ENCODE peak calls at places on chromosomes 12 and 14, in nine cellular contexts. R is MM.1S, F is GM23248, P is hepatocyte, H is SK-N-SH, K is HCT116, I is PC-3, Q is neural progenitor cell, A is GM23338. G is an unnamed sample.

GRCh38 chr14:98138666-98139065 is 1133.3 kb downstream of the BCL11B start:
- DNase-seq in R (peak; percentile 32), F (peak; percentile 47), P (peak; percentile 55), H (peak; percentile 17), K (peak; percentile 1), I (peak; percentile 30), Q (peak; percentile 87), A (peak; percentile 88), G (peak; percentile 25)

GRCh38 chr12:52637299-52637698 is 14.7 kb downstream of the KRT2 start:
- DNase-seq in R (no peak), F (no peak), P (no peak), H (no peak), K (no peak), I (no peak), Q (no peak), A (no peak), G (no peak)

GRCh38 chr14:64158608-64159007 is 135.6 kb downstream of the ESR2 start:
- DNase-seq in R (no peak), F (no peak), P (no peak), H (no peak), K (no peak), I (no peak), Q (no peak), A (no peak), G (no peak)

GRCh38 chr14:61203059-61203753 is 77.9 kb downstream of the TMEM30B start:
- DNase-seq in R (no peak), F (no peak), P (no peak), H (no peak), K (no peak), I (no peak), Q (no peak), A (peak; percentile 65), G (no peak)

GRCh38 chr12:54683388-54683787 is 35.2 kb upstream of the DCD start:
- DNase-seq in R (no peak), F (no peak), P (no peak), H (no peak), K (no peak), I (no peak), Q (no peak), A (peak; percentile 43), G (no peak)

GRCh38 chr12:122852336-122853275 is 17.3 kb downstream of the HIP1R start:
- DNase-seq in R (no peak), F (peak; percentile 63), P (no peak), H (peak; percentile 90), K (no peak), I (no peak), Q (no peak), A (no peak), G (no peak)

GRCh38 chr14:72701610-72702009 is 192.3 kb downstream of the DPF3 start:
- DNase-seq in R (no peak), F (peak; percentile 76), P (no peak), H (peak; percentile 59), K (no peak), I (no peak), Q (peak; percentile 52), A (no peak), G (no peak)

GRCh38 chr14:100889641-100890040 is 13.9 kb downstream of the RTL1 start:
- DNase-seq in R (no peak), F (no peak), P (no peak), H (no peak), K (no peak), I (no peak), Q (no peak), A (no peak), G (no peak)

GRCh38 chr14:36493761-36494160 is 26.3 kb downstream of the NKX2-1 start:
- DNase-seq in R (no peak), F (no peak), P (no peak), H (no peak), K (no peak), I (no peak), Q (peak; percentile 46), A (no peak), G (no peak)

GRCh38 chr14:58315606-58316005 is 17.3 kb downstream of the ARID4A start:
- DNase-seq in R (no peak), F (peak; percentile 43), P (no peak), H (no peak), K (no peak), I (peak; percentile 37), Q (no peak), A (no peak), G (no peak)

GRCh38 chr14:30532264-30532663 is 26.7 kb upstream of the G2E3 start:
- DNase-seq in R (no peak), F (no peak), P (no peak), H (no peak), K (no peak), I (no peak), Q (no peak), A (no peak), G (no peak)

GRCh38 chr12:38850463-38850862 is 54.9 kb downstream of the CPNE8 start:
- DNase-seq in R (no peak), F (peak; percentile 29), P (no peak), H (no peak), K (no peak), I (no peak), Q (no peak), A (no peak), G (no peak)

GRCh38 chr12:90940872-90941499 is 14.0 kb downstream of the CCER1 start:
- DNase-seq in R (peak; percentile 64), F (peak; percentile 76), P (peak; percentile 73), H (peak; percentile 32), K (peak; percentile 55), I (peak; percentile 78), Q (peak; percentile 55), A (peak; percentile 65), G (peak; percentile 45)

GRCh38 chr12:19978193-19978592 is 390.1 kb upstream of the PDE3A start:
- DNase-seq in R (no peak), F (peak; percentile 93), P (peak; percentile 28), H (no peak), K (no peak), I (peak; percentile 2), Q (no peak), A (no peak), G (no peak)

GRCh38 chr14:61959348-61959747 is 197.1 kb downstream of the SNAPC1 start:
- DNase-seq in R (no peak), F (no peak), P (no peak), H (no peak), K (no peak), I (no peak), Q (no peak), A (no peak), G (no peak)

GRCh38 chr12:5907812-5908211 is 37.2 kb downstream of the ANO2 start:
- DNase-seq in R (no peak), F (no peak), P (no peak), H (no peak), K (no peak), I (no peak), Q (no peak), A (no peak), G (no peak)
- TF ChIP-seq EZH2phosphoT487 in R (no peak), F (no peak), P (no peak), H (no peak), K (no peak), I (no peak), Q (no peak), A (no peak), G (no peak)

GRCh38 chr12:69290545-69291277 is 51.3 kb downstream of the CPSF6 start:
- DNase-seq in R (peak; percentile 67), F (peak; percentile 72), P (peak; percentile 89), H (peak; percentile 66), K (peak; percentile 81), I (peak; percentile 90), Q (peak; percentile 90), A (peak; percentile 97), G (peak; percentile 87)
- TF ChIP-seq EZH2phosphoT487 in R (no peak), F (no peak), P (no peak), H (no peak), K (no peak), I (no peak), Q (no peak), A (no peak), G (no peak)

GRCh38 chr12:62438098-62438692 is 28.4 kb upstream of the MON2 start:
- DNase-seq in R (peak; percentile 60), F (peak; percentile 66), P (peak; percentile 79), H (peak; percentile 49), K (peak; percentile 44), I (peak; percentile 75), Q (peak; percentile 69), A (peak; percentile 82), G (peak; percentile 60)
- TF ChIP-seq EZH2phosphoT487 in R (no peak), F (no peak), P (no peak), H (no peak), K (no peak), I (no peak), Q (no peak), A (no peak), G (no peak)

GRCh38 chr14:32711103-32711680 is 227.5 kb upstream of the NPAS3 start:
- DNase-seq in R (peak; percentile 33), F (peak; percentile 68), P (peak; percentile 56), H (peak; percentile 29), K (peak; percentile 6), I (peak; percentile 73), Q (peak; percentile 76), A (peak; percentile 78), G (peak; percentile 60)
- TF ChIP-seq EZH2phosphoT487 in R (no peak), F (no peak), P (no peak), H (no peak), K (no peak), I (no peak), Q (no peak), A (no peak), G (no peak)

G was measured in OCI-LY7.